ENCODE peak calls at places on chromosomes 5 and 9, in four cellular contexts. D is astrocyte of the spinal cord, V is ovary, K is GM12864. I is an unnamed sample.

GRCh38 chr9:134376386-134377142 is 50.3 kb downstream of the RXRA start:
- DNase-seq in V (peak), D (no peak), K (no peak), I (peak)

GRCh38 chr5:57695179-57695578 is 212.6 kb upstream of the ACTBL2 start:
- DNase-seq in D (no peak), V (no peak), K (no peak), I (no peak)

GRCh38 chr9:14245901-14246525 is 67.9 kb downstream of the NFIB start:
- DNase-seq in V (no peak), D (peak), K (no peak), I (no peak)

GRCh38 chr9:111945216-111945615 is 48.6 kb downstream of the UGCG start:
- DNase-seq in D (peak), V (no peak), K (peak), I (no peak)

GRCh38 chr5:114185274-114185673 is 176.6 kb upstream of the KCNN2 start:
- DNase-seq in D (no peak), V (no peak), K (no peak), I (peak)

GRCh38 chr5:172832383-172833315 is 1.4 kb upstream of the ERGIC1 start:
- DNase-seq in D (no peak), K (no peak), V (no peak), I (no peak)

GRCh38 chr9:117088786-117089185 is 326.1 kb downstream of the ASTN2 start:
- DNase-seq in K (no peak), D (no peak), V (no peak), I (no peak)

GRCh38 chr5:65173130-65173525 is 308.6 kb downstream of the ADAMTS6 start:
- DNase-seq in D (no peak), V (no peak), K (no peak), I (no peak)

GRCh38 chr5:75152861-75153260 is 83.8 kb downstream of the ANKRD31 start:
- DNase-seq in V (no peak), D (no peak), K (no peak), I (no peak)

GRCh38 chr9:17938256-17938655 is 359.4 kb downstream of the SH3GL2 start:
- DNase-seq in V (no peak), K (no peak), D (no peak), I (no peak)

GRCh38 chr9:5838884-5839571 is 6.1 kb upstream of the ERMP1 start:
- DNase-seq in D (peak), K (no peak), V (no peak), I (no peak)

GRCh38 chr5:79133657-79134451 is 22.2 kb downstream of the BHMT start:
- DNase-seq in D (peak), K (peak), V (peak), I (peak)

GRCh38 chr5:121497176-121497575 is 354.5 kb upstream of the FTMT start:
- DNase-seq in K (no peak), V (no peak), D (peak), I (no peak)

GRCh38 chr5:10432059-10433008 is 9.3 kb upstream of the ROPN1L start:
- DNase-seq in D (no peak), K (no peak), V (no peak), I (no peak)

GRCh38 chr5:59893436-59894227 is at the start of gene PDE4D:
- DNase-seq in D (peak), V (peak), K (no peak), I (peak)

GRCh38 chr5:80389575-80389974 is 18.3 kb upstream of the ZFYVE16 start:
- DNase-seq in V (no peak), D (no peak), K (no peak), I (peak)

GRCh38 chr9:75089369-75089766 is 1.1 kb downstream of the OSTF1 start:
- DNase-seq in K (no peak), D (no peak), V (no peak), I (no peak)

GRCh38 chr9:75087279-75087823 is 604 bp downstream of the NMRK1 start:
- DNase-seq in V (no peak), D (peak), K (no peak), I (peak)

GRCh38 chr9:75087824-75088645 is at the start of the genes NMRK1 and OSTF1:
- DNase-seq in V (peak), D (peak), K (peak), I (peak)

GRCh38 chr9:75090579-75090978 is 2.3 kb downstream of the OSTF1 start:
- DNase-seq in K (no peak), D (no peak), V (no peak), I (no peak)

DNA sequence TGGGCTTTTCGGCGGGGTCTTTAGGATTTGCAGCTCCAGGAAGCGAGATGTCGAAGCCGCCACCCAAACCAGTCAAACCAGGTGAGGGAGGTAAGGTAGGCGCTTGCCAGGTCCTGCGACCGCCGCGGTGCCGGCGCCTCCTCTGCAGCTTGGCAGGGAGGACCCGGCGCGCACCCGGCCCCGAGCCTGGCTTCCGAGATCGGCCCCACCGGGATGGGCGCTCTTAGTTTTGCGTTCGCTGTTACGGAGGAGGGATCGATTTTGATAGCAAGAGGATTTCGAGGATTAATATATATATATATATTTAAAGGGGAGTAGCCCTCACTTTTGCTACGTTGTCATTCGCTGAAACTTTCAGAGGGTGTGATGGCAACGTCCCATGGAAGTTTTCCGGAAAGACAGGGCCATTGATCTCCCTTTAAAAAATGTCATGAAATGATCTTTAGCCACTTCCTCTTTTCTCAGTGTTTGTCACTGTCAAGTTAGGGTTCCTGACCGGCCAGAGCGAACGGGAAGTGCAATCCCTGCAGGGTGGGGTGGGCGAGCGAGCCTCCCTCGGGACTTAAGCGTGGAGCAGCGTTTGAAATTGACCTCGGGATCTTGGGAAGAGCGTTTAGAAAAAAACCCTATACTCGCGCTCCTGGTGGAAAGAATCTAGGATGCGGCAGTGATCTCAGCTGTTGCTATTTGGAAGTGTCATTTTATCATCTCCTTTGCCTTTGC is 493 bp downstream of the OSTF1 start:
- DNase-seq in V (peak), K (no peak), D (peak), I (peak)
- TF ChIP-seq CTCF in V (no peak), K (no peak), D (peak), I (no peak)

GRCh38 chr9:109779711-109780452 is at the start of gene PALM2AKAP2:
- DNase-seq in K (no peak), D (peak), V (peak), I (peak)
- H3K4me3 ChIP-seq in K (no peak), D (peak), V (peak), I (peak)

DNA sequence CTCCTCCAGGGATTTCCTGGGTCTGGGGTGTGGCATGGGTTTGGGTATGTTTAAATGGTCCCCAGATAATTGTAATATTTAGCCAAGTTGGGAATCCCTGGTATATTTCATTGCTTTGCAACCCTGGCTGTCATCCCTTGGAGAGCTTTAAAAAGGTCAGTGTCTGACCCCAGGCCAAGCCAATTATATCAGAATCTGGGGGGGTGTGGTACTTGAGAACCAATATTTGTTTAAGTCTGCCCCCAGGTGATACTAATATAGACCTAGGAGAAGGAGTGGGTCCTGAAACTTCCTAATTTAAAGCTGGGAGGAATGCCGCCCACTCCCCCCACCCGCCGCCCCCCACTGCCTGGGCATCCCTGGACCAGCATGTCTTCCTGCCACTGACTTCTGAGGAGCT is 38.2 kb upstream of the SLC2A8 start:
- DNase-seq in K (no peak), V (no peak), D (no peak), I (no peak)
- TF ChIP-seq CTCF in K (no peak), V (no peak), D (no peak), I (no peak)

DNA sequence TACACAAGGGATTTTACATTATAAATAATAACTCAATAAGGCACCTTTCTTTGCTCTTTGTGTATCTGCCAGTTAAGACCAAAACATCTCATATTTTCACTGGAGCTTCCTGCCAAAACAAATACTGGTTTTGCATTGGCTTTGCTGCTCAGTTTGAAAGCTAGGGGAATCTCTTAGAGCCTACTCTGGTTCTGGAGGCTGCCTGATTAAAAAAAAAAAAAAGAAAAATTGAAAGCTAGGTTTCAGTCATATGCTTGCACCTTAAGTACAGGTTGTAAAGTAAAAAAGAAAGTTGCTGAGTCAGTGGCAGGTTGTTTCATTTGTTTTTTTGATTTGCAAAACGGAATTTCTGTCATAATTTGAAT is 2.3 kb downstream of the DENND4C start:
- DNase-seq in V (no peak), D (peak), K (peak), I (no peak)
- H3K4me3 ChIP-seq in V (peak), D (no peak), K (peak), I (peak)

DNA sequence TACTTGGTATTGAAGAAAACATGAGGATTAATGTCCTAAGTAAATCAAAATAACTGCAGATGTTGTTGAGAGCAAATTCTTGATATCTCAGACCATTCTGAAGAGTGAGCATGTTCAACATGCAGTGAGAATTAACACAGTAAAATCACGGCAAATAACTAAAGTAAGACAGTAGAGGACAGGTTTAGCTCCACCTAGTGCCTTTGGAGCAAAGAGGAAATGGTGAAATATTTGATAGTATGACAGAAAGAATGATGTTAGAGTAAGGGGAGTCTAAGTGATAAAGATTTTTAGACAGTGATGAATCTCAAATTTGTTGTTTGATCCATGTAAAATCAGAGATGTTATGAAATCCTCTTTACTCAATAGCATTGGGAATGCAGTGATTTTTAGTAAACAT is 424.2 kb downstream of the TMEM161B start:
- DNase-seq in D (no peak), K (no peak), V (no peak), I (no peak)
- TF ChIP-seq CTCF in D (no peak), K (no peak), V (no peak), I (no peak)

DNA sequence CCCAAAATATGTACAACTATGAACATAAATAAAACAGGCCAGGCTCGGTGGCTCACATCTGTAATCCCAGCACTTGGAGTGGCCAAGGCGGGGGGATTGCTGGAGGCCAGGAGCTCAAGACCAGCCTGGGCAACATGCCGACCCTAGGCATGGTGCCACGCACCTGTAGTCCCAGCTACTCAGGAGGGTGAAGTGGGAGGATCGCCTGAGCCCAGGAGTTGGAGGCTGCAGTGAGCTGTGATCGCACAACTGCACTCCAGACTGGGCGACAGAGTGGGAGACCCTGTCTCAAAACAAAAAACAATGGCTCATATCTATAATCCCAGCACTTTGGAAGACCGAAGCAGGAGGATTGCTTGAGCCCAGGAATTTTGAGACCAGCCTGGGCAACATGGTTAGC is 1.5 kb downstream of the HAUS6 start:
- DNase-seq in D (no peak), V (no peak), K (no peak), I (no peak)
- H3K4me3 ChIP-seq in D (no peak), V (no peak), K (peak), I (peak)

DNA sequence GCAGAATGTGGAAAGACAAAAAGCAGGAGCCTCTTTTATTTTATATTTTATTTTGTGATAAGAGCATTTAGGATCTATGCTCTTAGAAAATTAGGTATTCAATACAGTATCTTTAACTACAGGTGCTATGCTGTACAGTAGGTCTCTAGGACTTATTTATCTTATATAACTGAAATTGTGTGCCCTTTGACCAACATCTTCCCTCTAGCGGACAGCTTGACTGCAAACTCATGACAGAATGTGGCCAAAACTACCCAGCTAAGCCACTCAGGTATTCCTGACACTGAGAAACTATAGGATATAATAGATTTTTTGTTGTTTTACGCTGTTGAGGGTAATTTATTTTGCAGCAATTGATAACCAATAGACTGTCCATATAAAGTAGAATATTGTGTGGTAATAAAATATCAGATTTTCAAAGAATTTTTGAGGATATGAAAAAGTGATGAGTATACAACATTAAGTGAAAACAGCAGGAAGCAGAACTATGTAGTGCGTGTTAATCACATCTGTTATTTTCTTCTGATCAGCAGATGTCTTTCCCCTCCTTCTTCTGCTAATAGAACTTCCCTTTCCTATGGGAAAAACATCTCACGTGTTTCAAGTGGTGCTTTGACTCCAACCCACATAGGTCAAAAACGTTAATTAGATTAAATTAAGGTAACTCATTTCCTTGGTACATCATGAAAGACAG is 69.9 kb upstream of the SELENOP start:
- DNase-seq in K (no peak), V (no peak), D (no peak), I (no peak)
- TF ChIP-seq CTCF in K (no peak), V (no peak), D (no peak), I (no peak)

GRCh38 chr9:99867968-99868367 is 38.5 kb upstream of the STX17 start:
- DNase-seq in K (no peak), D (no peak), V (no peak), I (no peak)
- H3K4me3 ChIP-seq in K (no peak), D (no peak), V (no peak), I (no peak)

GRCh38 chr5:122908662-122909061 is 63.2 kb downstream of the SNX24 start:
- DNase-seq in V (no peak), K (no peak), D (no peak), I (no peak)
- TF ChIP-seq CTCF in V (no peak), K (no peak), D (no peak), I (no peak)

I was measured in heart right ventricle.